ENCODE peak calls at places on chromosomes 7 and 10, in six cellular contexts. R is NCI-H1105, Q is M059J, U is Caki2, V is GM03348, S is DMS 273 treated with DMSO at 0.1 percent for 48 hours. O is an unnamed sample.

GRCh38 chr7:40887099-40887498 is 752.3 kb downstream of the SUGCT start:
- DNase-seq in R (no peak), Q (peak), U (no peak), V (peak), S (no peak), O (peak)

GRCh38 chr7:69349291-69349690 is 249.0 kb upstream of the AUTS2 start:
- DNase-seq in R (peak), Q (no peak), U (no peak), V (no peak), S (no peak), O (no peak)

GRCh38 chr10:119395287-119396007 is 147.1 kb downstream of the RGS10 start:
- DNase-seq in R (no peak), Q (peak), U (no peak), V (no peak), S (no peak), O (no peak)

GRCh38 chr7:128421384-128421783 is 11.6 kb upstream of the IMPDH1 start:
- DNase-seq in R (no peak), Q (no peak), U (no peak), V (no peak), S (no peak), O (no peak)

GRCh38 chr10:43078986-43079273 is 2.1 kb downstream of the RET start:
- DNase-seq in R (no peak), Q (peak), U (no peak), V (peak), S (no peak), O (peak)

GRCh38 chr10:7756360-7756992 is 31.3 kb downstream of the KIN start:
- DNase-seq in R (no peak), Q (peak), U (peak), V (peak), S (no peak), O (peak)

GRCh38 chr7:148480479-148481146 is 110.0 kb upstream of the C7orf33 start:
- DNase-seq in R (no peak), Q (no peak), U (no peak), V (no peak), S (no peak), O (no peak)

GRCh38 chr7:140609646-140610045 is 31.0 kb downstream of the DENND2A start:
- DNase-seq in R (no peak), Q (peak), U (no peak), V (peak), S (no peak), O (peak)

GRCh38 chr7:111138196-111138569 is 47.3 kb downstream of the LRRN3 start:
- DNase-seq in R (no peak), Q (peak), U (peak), V (peak), S (no peak), O (peak)

GRCh38 chr7:50982626-50983025 is 199.9 kb upstream of the GRB10 start:
- DNase-seq in R (no peak), Q (no peak), U (no peak), V (no peak), S (no peak), O (no peak)

GRCh38 chr10:122519873-122520272 is 40.7 kb upstream of the DMBT1 start:
- DNase-seq in R (no peak), Q (no peak), U (no peak), V (no peak), S (no peak), O (no peak)